ENCODE peak calls at places on chromosome 6, in eight cellular contexts. One of them, this sample, is unnamed.

GRCh38 chr6:47631248-47632196 is 66.9 kb upstream of the ADGRF4 start:
- DNase-seq in adipocyte: peak; percentile 80
- DNase-seq in heart right ventricle: no peak
- DNase-seq in SJSA1: peak; percentile 54
- DNase-seq in left ventricle myocardium inferior: no peak
- DNase-seq in IMR-90: peak; percentile 45
- DNase-seq in kidney: no peak
- DNase-seq in hepatocyte: peak; percentile 55
- DNase-seq in this sample: no peak

GRCh38 chr6:24489881-24490280 is 503 bp upstream of the GPLD1 start:
- DNase-seq in IMR-90: peak; percentile 28
- DNase-seq in heart right ventricle: peak; percentile 7
- DNase-seq in hepatocyte: peak; percentile 34
- DNase-seq in left ventricle myocardium inferior: no peak
- DNase-seq in SJSA1: no peak
- DNase-seq in kidney: no peak
- DNase-seq in adipocyte: peak; percentile 51
- DNase-seq in this sample: no peak

GRCh38 chr6:83257791-83258190 is 64.6 kb downstream of the RWDD2A start:
- DNase-seq in heart right ventricle: no peak
- DNase-seq in kidney: no peak
- DNase-seq in adipocyte: no peak
- DNase-seq in IMR-90: no peak
- DNase-seq in left ventricle myocardium inferior: no peak
- DNase-seq in SJSA1: no peak
- DNase-seq in hepatocyte: no peak
- DNase-seq in this sample: no peak

GRCh38 chr6:140052757-140053729 is 678.6 kb upstream of the CITED2 start:
- DNase-seq in hepatocyte: peak; percentile 30
- DNase-seq in SJSA1: no peak
- DNase-seq in left ventricle myocardium inferior: no peak
- DNase-seq in kidney: no peak
- DNase-seq in heart right ventricle: no peak
- DNase-seq in adipocyte: peak; percentile 42
- DNase-seq in IMR-90: peak; percentile 59
- DNase-seq in this sample: no peak

GRCh38 chr6:46734867-46735719 is at the start of gene PLA2G7:
- DNase-seq in hepatocyte: peak; percentile 32
- DNase-seq in adipocyte: peak; percentile 36
- DNase-seq in kidney: peak; percentile 82
- DNase-seq in SJSA1: peak; percentile 20
- DNase-seq in heart right ventricle: no peak
- DNase-seq in left ventricle myocardium inferior: peak; percentile 17
- DNase-seq in IMR-90: no peak
- DNase-seq in this sample: peak; percentile 62

GRCh38 chr6:160972111-160972510 is 19.5 kb upstream of the MAP3K4 start:
- DNase-seq in hepatocyte: no peak
- DNase-seq in left ventricle myocardium inferior: no peak
- DNase-seq in heart right ventricle: no peak
- DNase-seq in SJSA1: peak; percentile 13
- DNase-seq in kidney: no peak
- DNase-seq in adipocyte: peak; percentile 80
- DNase-seq in IMR-90: peak; percentile 97
- DNase-seq in this sample: no peak

GRCh38 chr6:167441653-167442644 is 117.1 kb downstream of the TTLL2 start:
- DNase-seq in adipocyte: no peak
- DNase-seq in kidney: no peak
- DNase-seq in left ventricle myocardium inferior: no peak
- DNase-seq in IMR-90: no peak
- DNase-seq in SJSA1: no peak
- DNase-seq in hepatocyte: peak; percentile 30
- DNase-seq in heart right ventricle: peak; percentile 22
- DNase-seq in this sample: no peak

GRCh38 chr6:17012421-17013225 is 89.2 kb upstream of the STMND1 start:
- DNase-seq in hepatocyte: peak; percentile 60
- DNase-seq in adipocyte: peak; percentile 78
- DNase-seq in SJSA1: peak; percentile 88
- DNase-seq in IMR-90: peak; percentile 65
- DNase-seq in heart right ventricle: no peak
- DNase-seq in left ventricle myocardium inferior: no peak
- DNase-seq in kidney: no peak
- DNase-seq in this sample: no peak

GRCh38 chr6:125104425-125104824 is 49.1 kb upstream of the TPD52L1 start:
- DNase-seq in kidney: no peak
- DNase-seq in heart right ventricle: no peak
- DNase-seq in SJSA1: peak; percentile 47
- DNase-seq in hepatocyte: no peak
- DNase-seq in IMR-90: peak; percentile 72
- DNase-seq in left ventricle myocardium inferior: no peak
- DNase-seq in adipocyte: peak; percentile 71
- DNase-seq in this sample: no peak

GRCh38 chr6:107700016-107700335 is 124.1 kb downstream of the SCML4 start:
- DNase-seq in adipocyte: no peak
- DNase-seq in SJSA1: no peak
- DNase-seq in left ventricle myocardium inferior: no peak
- DNase-seq in heart right ventricle: no peak
- DNase-seq in hepatocyte: no peak
- DNase-seq in IMR-90: no peak
- DNase-seq in kidney: no peak
- DNase-seq in this sample: no peak

GRCh38 chr6:53233309-53233708 is 84.7 kb upstream of the GCM1 start:
- DNase-seq in SJSA1: no peak
- DNase-seq in adipocyte: no peak
- DNase-seq in kidney: no peak
- DNase-seq in heart right ventricle: no peak
- DNase-seq in IMR-90: peak; percentile 52
- DNase-seq in left ventricle myocardium inferior: no peak
- DNase-seq in hepatocyte: no peak
- DNase-seq in this sample: no peak

GRCh38 chr6:10855233-10855632 is 16.9 kb upstream of the MAK start:
- DNase-seq in SJSA1: no peak
- DNase-seq in adipocyte: no peak
- DNase-seq in kidney: no peak
- DNase-seq in heart right ventricle: no peak
- DNase-seq in hepatocyte: no peak
- DNase-seq in IMR-90: no peak
- DNase-seq in left ventricle myocardium inferior: no peak
- DNase-seq in this sample: no peak

GRCh38 chr6:24630861-24631505 is 15.0 kb downstream of the KIAA0319 start:
- DNase-seq in adipocyte: no peak
- DNase-seq in IMR-90: no peak
- DNase-seq in kidney: no peak
- DNase-seq in left ventricle myocardium inferior: no peak
- DNase-seq in hepatocyte: peak; percentile 12
- DNase-seq in SJSA1: no peak
- DNase-seq in heart right ventricle: no peak
- DNase-seq in this sample: no peak

GRCh38 chr6:3798211-3798909 is 46.8 kb upstream of the PXDC1 start:
- DNase-seq in kidney: no peak
- DNase-seq in heart right ventricle: no peak
- DNase-seq in SJSA1: no peak
- DNase-seq in IMR-90: no peak
- DNase-seq in left ventricle myocardium inferior: no peak
- DNase-seq in hepatocyte: no peak
- DNase-seq in adipocyte: no peak
- DNase-seq in this sample: no peak

GRCh38 chr6:121335111-121336008 is 1.1 kb upstream of the TBC1D32 start:
- DNase-seq in SJSA1: no peak
- DNase-seq in hepatocyte: no peak
- DNase-seq in heart right ventricle: no peak
- DNase-seq in adipocyte: no peak
- DNase-seq in left ventricle myocardium inferior: no peak
- DNase-seq in kidney: no peak
- DNase-seq in IMR-90: no peak
- DNase-seq in this sample: no peak

GRCh38 chr6:75752365-75752764 is 3.3 kb downstream of the MYO6 start:
- DNase-seq in hepatocyte: peak; percentile 36
- DNase-seq in adipocyte: no peak
- DNase-seq in kidney: no peak
- DNase-seq in SJSA1: no peak
- DNase-seq in IMR-90: peak; percentile 24
- DNase-seq in left ventricle myocardium inferior: no peak
- DNase-seq in heart right ventricle: no peak
- DNase-seq in this sample: no peak

GRCh38 chr6:400815-401214 is 9.3 kb downstream of the IRF4 start:
- DNase-seq in left ventricle myocardium inferior: no peak
- DNase-seq in hepatocyte: no peak
- DNase-seq in SJSA1: no peak
- DNase-seq in IMR-90: no peak
- DNase-seq in heart right ventricle: no peak
- DNase-seq in kidney: no peak
- DNase-seq in adipocyte: no peak
- DNase-seq in this sample: no peak

GRCh38 chr6:79313254-79313653 is 78.8 kb upstream of the HMGN3 start:
- DNase-seq in kidney: no peak
- DNase-seq in adipocyte: no peak
- DNase-seq in IMR-90: no peak
- DNase-seq in SJSA1: no peak
- DNase-seq in left ventricle myocardium inferior: no peak
- DNase-seq in hepatocyte: peak; percentile 65
- DNase-seq in heart right ventricle: no peak
- DNase-seq in this sample: no peak

GRCh38 chr6:83536034-83536646 is 23.8 kb downstream of the PRSS35 start:
- DNase-seq in heart right ventricle: no peak
- DNase-seq in hepatocyte: peak; percentile 68
- DNase-seq in kidney: no peak
- DNase-seq in left ventricle myocardium inferior: no peak
- DNase-seq in SJSA1: peak; percentile 22
- DNase-seq in adipocyte: peak; percentile 60
- DNase-seq in IMR-90: peak; percentile 53
- DNase-seq in this sample: peak; percentile 54

GRCh38 chr6:31531162-31531561 is 2.4 kb downstream of the MCCD1 start:
- DNase-seq in adipocyte: no peak
- DNase-seq in kidney: no peak
- DNase-seq in IMR-90: no peak
- DNase-seq in heart right ventricle: no peak
- DNase-seq in SJSA1: no peak
- DNase-seq in left ventricle myocardium inferior: no peak
- DNase-seq in hepatocyte: no peak
- DNase-seq in this sample: no peak
- H3K36me3 ChIP-seq in adipocyte: peaks cover 68% of the 10 kb centered on the region
- H3K36me3 ChIP-seq in kidney: peaks cover 52% of the 10 kb centered on the region
- H3K36me3 ChIP-seq in IMR-90: peaks cover 66% of the 10 kb centered on the region
- H3K36me3 ChIP-seq in heart right ventricle: peaks cover 69% of the 10 kb centered on the region
- H3K36me3 ChIP-seq in SJSA1: peaks cover 71% of the 10 kb centered on the region
- H3K36me3 ChIP-seq in left ventricle myocardium inferior: peaks cover 68% of the 10 kb centered on the region
- H3K36me3 ChIP-seq in hepatocyte: peaks cover 11% of the 10 kb centered on the region
- H3K36me3 ChIP-seq in this sample: peaks cover 17% of the 10 kb centered on the region

DNA sequence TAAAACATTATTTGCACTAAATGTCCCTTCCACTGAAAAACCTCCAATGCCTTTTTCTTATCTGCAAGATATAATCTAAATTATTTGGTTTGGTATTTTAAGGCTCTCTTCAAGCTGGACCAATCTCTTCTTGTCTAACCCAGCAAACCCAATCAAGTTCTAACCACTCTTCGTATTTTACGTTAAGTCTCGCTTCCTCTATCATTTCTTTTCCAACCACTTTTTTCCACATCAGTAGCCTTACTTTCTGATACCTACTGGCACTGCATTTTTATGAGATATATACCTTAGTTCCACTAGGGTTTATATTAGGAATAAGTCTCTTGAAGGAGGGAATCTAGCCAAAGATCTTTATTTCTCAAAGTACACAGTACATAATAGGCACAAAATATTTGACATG is 19.1 kb downstream of the FBXL4 start:
- DNase-seq in adipocyte: no peak
- DNase-seq in left ventricle myocardium inferior: no peak
- DNase-seq in IMR-90: no peak
- DNase-seq in hepatocyte: no peak
- DNase-seq in SJSA1: no peak
- DNase-seq in heart right ventricle: no peak
- DNase-seq in kidney: no peak
- DNase-seq in this sample: no peak
- H3K36me3 ChIP-seq in adipocyte: peaks cover 10% of the 10 kb centered on the region
- H3K36me3 ChIP-seq in left ventricle myocardium inferior: peaks cover 17% of the 10 kb centered on the region
- H3K36me3 ChIP-seq in IMR-90: peaks cover 1% of the 10 kb centered on the region
- H3K36me3 ChIP-seq in hepatocyte: no peaks in the 10 kb centered on the region
- H3K36me3 ChIP-seq in SJSA1: peaks cover 5% of the 10 kb centered on the region
- H3K36me3 ChIP-seq in heart right ventricle: peaks cover 12% of the 10 kb centered on the region
- H3K36me3 ChIP-seq in kidney: peaks cover 4% of the 10 kb centered on the region
- H3K36me3 ChIP-seq in this sample: no peaks in the 10 kb centered on the region

GRCh38 chr6:147868493-147869222 is 360.2 kb downstream of the SAMD5 start:
- DNase-seq in SJSA1: no peak
- DNase-seq in left ventricle myocardium inferior: no peak
- DNase-seq in hepatocyte: no peak
- DNase-seq in adipocyte: peak; percentile 54
- DNase-seq in heart right ventricle: no peak
- DNase-seq in kidney: no peak
- DNase-seq in IMR-90: peak; percentile 3
- DNase-seq in this sample: no peak
- H3K36me3 ChIP-seq in SJSA1: no peaks in the 10 kb centered on the region
- H3K36me3 ChIP-seq in left ventricle myocardium inferior: no peaks in the 10 kb centered on the region
- H3K36me3 ChIP-seq in hepatocyte: no peaks in the 10 kb centered on the region
- H3K36me3 ChIP-seq in adipocyte: no peaks in the 10 kb centered on the region
- H3K36me3 ChIP-seq in heart right ventricle: no peaks in the 10 kb centered on the region
- H3K36me3 ChIP-seq in kidney: no peaks in the 10 kb centered on the region
- H3K36me3 ChIP-seq in IMR-90: no peaks in the 10 kb centered on the region
- H3K36me3 ChIP-seq in this sample: no peaks in the 10 kb centered on the region

DNA sequence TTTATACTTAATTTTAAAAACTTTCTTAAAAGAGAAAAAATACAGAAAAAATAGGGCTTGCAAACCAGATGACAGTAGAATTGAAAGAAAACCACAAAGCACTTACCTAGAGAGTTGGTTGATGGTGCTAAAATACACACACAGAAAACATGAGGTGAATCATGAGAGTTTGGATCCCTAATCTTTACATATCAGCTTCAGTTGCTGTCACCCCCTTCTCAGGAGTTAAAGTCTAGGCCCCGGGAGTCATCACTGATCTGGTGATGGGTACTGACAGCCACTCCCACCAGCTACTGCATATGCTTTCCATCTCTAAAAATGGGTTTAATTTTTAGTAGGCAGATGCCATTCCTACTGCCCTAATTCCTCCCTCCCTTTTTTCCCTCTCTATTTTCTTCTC is 16.7 kb downstream of the TSBP1 start:
- DNase-seq in adipocyte: no peak
- DNase-seq in heart right ventricle: no peak
- DNase-seq in IMR-90: no peak
- DNase-seq in kidney: no peak
- DNase-seq in left ventricle myocardium inferior: no peak
- DNase-seq in SJSA1: no peak
- DNase-seq in hepatocyte: no peak
- DNase-seq in this sample: no peak
- H3K36me3 ChIP-seq in adipocyte: no peaks in the 10 kb centered on the region
- H3K36me3 ChIP-seq in heart right ventricle: no peaks in the 10 kb centered on the region
- H3K36me3 ChIP-seq in IMR-90: no peaks in the 10 kb centered on the region
- H3K36me3 ChIP-seq in kidney: no peaks in the 10 kb centered on the region
- H3K36me3 ChIP-seq in left ventricle myocardium inferior: no peaks in the 10 kb centered on the region
- H3K36me3 ChIP-seq in SJSA1: no peaks in the 10 kb centered on the region
- H3K36me3 ChIP-seq in hepatocyte: no peaks in the 10 kb centered on the region
- H3K36me3 ChIP-seq in this sample: no peaks in the 10 kb centered on the region

GRCh38 chr6:89662659-89663223 is 24.2 kb upstream of the LYRM2 start:
- DNase-seq in hepatocyte: no peak
- DNase-seq in SJSA1: no peak
- DNase-seq in kidney: no peak
- DNase-seq in IMR-90: no peak
- DNase-seq in heart right ventricle: no peak
- DNase-seq in adipocyte: no peak
- DNase-seq in left ventricle myocardium inferior: no peak
- DNase-seq in this sample: no peak
- H3K36me3 ChIP-seq in hepatocyte: no peaks in the 10 kb centered on the region
- H3K36me3 ChIP-seq in SJSA1: peaks cover 46% of the 10 kb centered on the region
- H3K36me3 ChIP-seq in kidney: peaks cover 43% of the 10 kb centered on the region
- H3K36me3 ChIP-seq in IMR-90: peaks cover 31% of the 10 kb centered on the region
- H3K36me3 ChIP-seq in heart right ventricle: peaks cover 100% of the 10 kb centered on the region
- H3K36me3 ChIP-seq in adipocyte: peaks cover 85% of the 10 kb centered on the region
- H3K36me3 ChIP-seq in left ventricle myocardium inferior: peaks cover 89% of the 10 kb centered on the region
- H3K36me3 ChIP-seq in this sample: peaks cover 11% of the 10 kb centered on the region

GRCh38 chr6:157182503-157183254 is 140.6 kb downstream of the TMEM242 start:
- DNase-seq in heart right ventricle: no peak
- DNase-seq in IMR-90: no peak
- DNase-seq in left ventricle myocardium inferior: no peak
- DNase-seq in SJSA1: no peak
- DNase-seq in adipocyte: no peak
- DNase-seq in kidney: no peak
- DNase-seq in hepatocyte: no peak
- DNase-seq in this sample: no peak
- H3K36me3 ChIP-seq in heart right ventricle: peaks cover 69% of the 10 kb centered on the region
- H3K36me3 ChIP-seq in IMR-90: peaks cover 42% of the 10 kb centered on the region
- H3K36me3 ChIP-seq in left ventricle myocardium inferior: peaks cover 49% of the 10 kb centered on the region
- H3K36me3 ChIP-seq in SJSA1: peaks cover 29% of the 10 kb centered on the region
- H3K36me3 ChIP-seq in adipocyte: peaks cover 48% of the 10 kb centered on the region
- H3K36me3 ChIP-seq in kidney: peaks cover 16% of the 10 kb centered on the region
- H3K36me3 ChIP-seq in hepatocyte: no peaks in the 10 kb centered on the region
- H3K36me3 ChIP-seq in this sample: no peaks in the 10 kb centered on the region